ENCODE peak calls at places on chromosomes 7 and 10, in five cellular contexts. Q, K, N, F and B are unnamed samples.

GRCh38 chr7:24477807-24478655 is 95.2 kb upstream of the PALS2 start:
- DNase-seq in Q (peak; percentile 56), K (no peak), N (peak; percentile 89), F (peak; percentile 49), B (peak; percentile 86)

GRCh38 chr7:24882989-24883631 is 96.9 kb downstream of the OSBPL3 start:
- DNase-seq in Q (no peak), K (no peak), N (no peak), F (no peak), B (no peak)

GRCh38 chr7:47460251-47460989 is 121.5 kb downstream of the TNS3 start:
- DNase-seq in Q (no peak), K (no peak), N (no peak), F (no peak), B (no peak)

GRCh38 chr10:33193867-33194521 is 140.5 kb downstream of the NRP1 start:
- DNase-seq in Q (no peak), K (no peak), N (peak; percentile 45), F (no peak), B (no peak)

GRCh38 chr10:17088118-17088806 is 41.3 kb downstream of the CUBN start:
- DNase-seq in Q (no peak), K (no peak), N (peak; percentile 9), F (no peak), B (no peak)

GRCh38 chr10:6692856-6693255 is 112.8 kb upstream of the PRKCQ start:
- DNase-seq in Q (no peak), K (no peak), N (no peak), F (no peak), B (no peak)

GRCh38 chr10:77163670-77164348 is 473.8 kb downstream of the KCNMA1 start:
- DNase-seq in Q (peak; percentile 13), K (no peak), N (peak; percentile 24), F (no peak), B (no peak)

GRCh38 chr7:157278791-157279678 is 57.8 kb upstream of the DNAJB6 start:
- DNase-seq in Q (no peak), K (no peak), N (no peak), F (no peak), B (no peak)

DNA sequence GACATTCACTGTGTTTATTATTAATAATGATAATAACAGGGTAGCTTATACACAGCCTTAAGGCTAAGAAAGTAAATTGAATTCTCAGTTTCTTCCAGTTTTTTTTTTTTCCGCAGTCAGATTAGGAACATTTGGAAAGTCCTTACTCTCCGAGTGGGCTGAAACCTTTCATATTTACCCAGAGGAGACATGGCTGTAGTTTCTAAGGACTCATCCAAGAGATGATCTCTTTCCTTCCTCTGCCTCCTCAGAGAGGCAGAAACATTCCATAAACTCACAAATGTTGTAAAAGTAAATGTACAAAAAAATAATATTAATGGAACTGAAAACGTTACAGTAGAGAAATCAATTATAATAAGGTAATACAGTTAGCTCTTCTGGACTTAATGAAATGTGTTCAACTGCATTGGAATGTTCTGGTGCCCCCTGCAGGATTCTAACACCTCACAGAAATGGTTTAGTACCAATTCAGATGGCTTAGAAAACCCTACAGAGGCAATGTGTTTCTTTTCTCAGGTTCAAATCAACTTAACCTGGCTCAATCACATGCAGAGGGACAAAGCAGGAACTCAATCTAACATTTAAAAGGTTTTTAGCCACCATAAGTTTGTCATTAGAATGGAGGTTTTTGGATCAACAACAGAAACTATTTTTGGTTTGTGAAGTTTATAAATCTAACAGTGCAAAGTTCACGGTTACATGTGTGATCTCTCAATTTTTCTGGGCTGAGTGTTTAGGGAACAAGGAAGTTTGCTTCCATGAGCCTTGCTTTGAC is 71.7 kb downstream of the ICA1 start:
- DNase-seq in Q (peak; percentile 71), K (peak; percentile 77), N (peak; percentile 44), F (no peak), B (peak; percentile 57)
- TF ChIP-seq YY1 in Q (no peak), K (peak; percentile 23), N (no peak), F (no peak), B (no peak)

GRCh38 chr10:85510682-85511081 is 855.9 kb downstream of the GRID1 start:
- DNase-seq in Q (no peak), K (no peak), N (no peak), F (no peak), B (no peak)

GRCh38 chr10:85513450-85513849 is 853.1 kb downstream of the GRID1 start:
- DNase-seq in Q (no peak), K (no peak), N (no peak), F (no peak), B (peak; percentile 15)

GRCh38 chr10:85515316-85515715 is 851.3 kb downstream of the GRID1 start:
- DNase-seq in Q (no peak), K (no peak), N (no peak), F (no peak), B (no peak)
- H3K4me3 ChIP-seq in Q (no peak overlapping the region), K (no peak overlapping the region), N (no peak overlapping the region), F (no peak overlapping the region), B (no peak overlapping the region)

DNA sequence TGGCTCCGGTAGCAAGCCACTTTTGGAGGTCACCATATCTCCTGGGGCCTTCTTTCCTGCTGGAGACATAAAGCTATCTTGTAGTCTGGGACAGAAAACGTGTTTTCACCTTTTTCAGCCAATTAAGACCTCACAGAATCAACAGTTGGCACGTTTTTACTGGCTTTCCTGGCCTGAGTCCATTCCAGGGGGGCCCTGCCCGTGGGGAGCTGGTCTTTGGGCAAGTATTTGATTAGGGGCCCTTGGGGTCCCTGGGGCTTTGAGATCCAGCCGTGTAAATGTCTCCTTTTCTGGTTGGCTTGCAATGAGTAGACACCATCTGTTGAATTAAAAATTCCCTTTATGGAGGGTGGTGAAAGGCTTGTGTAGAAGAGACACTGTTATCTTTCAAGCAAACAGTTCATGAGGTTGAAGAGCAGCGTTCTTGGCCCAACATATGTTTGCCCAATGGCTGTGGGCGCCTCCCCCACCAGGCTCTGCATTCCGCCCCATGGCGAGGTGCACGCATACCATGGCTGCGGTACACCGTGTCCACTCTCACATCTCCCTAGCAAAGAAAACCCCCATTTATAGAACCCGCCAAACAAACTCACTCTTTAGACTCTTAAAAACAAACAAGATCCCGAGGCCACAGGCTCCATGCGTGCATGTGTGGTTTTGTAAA is 593.2 kb downstream of the LRMDA start:
- DNase-seq in Q (no peak), K (no peak), N (peak; percentile 92), F (no peak), B (no peak)
- TF ChIP-seq YY1 in Q (no peak), K (no peak), N (peak; percentile 84), F (no peak), B (no peak)

GRCh38 chr10:79176949-79177602 is 108.3 kb downstream of the ZMIZ1 start:
- DNase-seq in Q (no peak), K (no peak), N (peak; percentile 65), F (no peak), B (no peak)
- H3K4me3 ChIP-seq in Q (no peak overlapping the region), K (no peak overlapping the region), N (no peak overlapping the region), F (no peak overlapping the region), B (no peak overlapping the region)

GRCh38 chr7:55448526-55448925 is 83.4 kb downstream of the LANCL2 start:
- DNase-seq in Q (no peak), K (no peak), N (no peak), F (no peak), B (no peak)

GRCh38 chr7:55449992-55450535 is 84.9 kb downstream of the LANCL2 start:
- DNase-seq in Q (no peak), K (no peak), N (no peak), F (no peak), B (no peak)

GRCh38 chr7:55452967-55453366 is 87.8 kb downstream of the LANCL2 start:
- DNase-seq in Q (no peak), K (no peak), N (no peak), F (no peak), B (no peak)

GRCh38 chr7:55444786-55445185 is 79.6 kb downstream of the LANCL2 start:
- DNase-seq in Q (no peak), K (no peak), N (no peak), F (no peak), B (no peak)

DNA sequence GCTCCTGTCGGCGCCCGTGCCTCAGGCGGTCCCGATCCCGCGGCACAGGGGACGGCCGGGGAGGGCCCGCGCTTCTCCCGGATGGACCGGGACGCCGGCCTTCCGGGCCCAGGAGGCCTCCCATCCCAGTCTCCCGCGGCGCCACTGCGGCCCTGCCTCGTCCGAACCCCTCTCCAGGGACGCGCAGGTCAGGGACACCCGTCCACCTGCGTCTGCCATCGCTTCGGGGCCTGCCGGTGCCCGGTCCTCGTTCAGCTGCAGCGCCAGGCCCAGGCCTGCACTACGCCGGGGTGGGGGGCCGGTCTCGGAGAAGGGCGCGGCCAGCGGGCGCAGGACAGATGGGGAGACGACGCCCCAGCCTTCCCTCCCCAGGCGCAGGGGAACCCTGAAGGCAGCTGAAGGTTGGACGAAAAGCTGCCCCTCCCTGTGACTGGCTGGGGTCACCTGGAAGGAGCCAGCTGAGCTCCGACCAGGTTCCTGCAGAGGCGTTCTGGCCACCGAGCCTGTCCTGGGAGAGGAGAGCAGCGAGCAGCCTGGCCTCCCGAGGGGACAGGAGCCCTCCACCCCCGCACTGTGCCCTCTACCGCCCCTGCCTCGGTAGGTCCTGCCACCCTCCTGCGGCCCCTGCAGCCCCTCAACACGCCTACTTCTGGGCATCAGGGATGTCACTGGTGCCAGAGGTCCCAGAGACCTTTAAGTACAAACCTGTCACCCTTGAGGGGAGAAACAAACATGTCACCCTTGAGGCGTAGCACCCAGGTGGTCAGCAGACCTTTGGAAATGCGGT is 84.3 kb downstream of the LANCL2 start:
- DNase-seq in Q (no peak), K (no peak), N (no peak), F (no peak), B (no peak)
- TF ChIP-seq YY1 in Q (no peak), K (no peak), N (no peak), F (no peak), B (no peak)

DNA sequence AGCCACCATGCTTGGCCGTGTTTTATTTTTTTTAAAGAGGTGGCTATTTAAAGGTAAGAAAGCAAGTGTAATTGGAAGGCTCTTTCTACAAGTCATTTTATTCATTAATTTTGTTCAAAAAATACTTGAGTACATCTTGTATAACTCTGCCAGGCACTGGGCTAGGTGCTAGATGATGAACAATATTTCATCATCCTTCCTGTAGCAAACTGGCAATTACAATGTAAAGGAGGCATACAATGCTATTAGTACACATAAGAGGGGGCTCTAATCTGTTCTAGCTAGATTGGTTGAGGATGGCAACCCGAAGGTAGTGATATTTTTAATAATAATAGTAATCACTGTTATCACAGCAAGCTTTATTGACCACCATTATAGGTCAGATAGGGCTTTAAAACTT is 215.5 kb upstream of the KLF14 start:
- DNase-seq in Q (no peak), K (no peak), N (no peak), F (no peak), B (no peak)
- H3K4me3 ChIP-seq in Q (no peak overlapping the region), K (no peak overlapping the region), N (no peak overlapping the region), F (no peak overlapping the region), B (no peak overlapping the region)